ENCODE peak calls at places on chromosome 16, in ten cellular contexts. One of them, this sample, is unnamed.

GRCh38 chr16:88301886-88302285 is 80.9 kb upstream of the ZNF469 start:
- DNase-seq in GM20000: no peak
- DNase-seq in upper lobe of left lung: no peak
- DNase-seq in AG09309: no peak
- DNase-seq in fibroblast of mammary gland: no peak
- DNase-seq in Panc1: no peak
- DNase-seq in lung: no peak
- DNase-seq in foreskin fibroblast: no peak
- DNase-seq in choroid plexus epithelial cell: no peak
- DNase-seq in A673: no peak
- DNase-seq in this sample: no peak

GRCh38 chr16:65069090-65069489 is 52.8 kb downstream of the CDH11 start:
- DNase-seq in GM20000: no peak
- DNase-seq in upper lobe of left lung: no peak
- DNase-seq in AG09309: peak
- DNase-seq in fibroblast of mammary gland: peak
- DNase-seq in Panc1: no peak
- DNase-seq in lung: no peak
- DNase-seq in foreskin fibroblast: peak
- DNase-seq in choroid plexus epithelial cell: peak
- DNase-seq in A673: peak
- DNase-seq in this sample: no peak

GRCh38 chr16:4381935-4382794 is 10.5 kb downstream of the VASN start:
- DNase-seq in GM20000: no peak
- DNase-seq in upper lobe of left lung: no peak
- DNase-seq in AG09309: no peak
- DNase-seq in fibroblast of mammary gland: no peak
- DNase-seq in Panc1: no peak
- DNase-seq in lung: no peak
- DNase-seq in foreskin fibroblast: no peak
- DNase-seq in choroid plexus epithelial cell: no peak
- DNase-seq in A673: no peak
- DNase-seq in this sample: no peak

GRCh38 chr16:67277294-67277998 is 1.9 kb upstream of the PLEKHG4 start:
- DNase-seq in GM20000: no peak
- DNase-seq in upper lobe of left lung: peak
- DNase-seq in AG09309: peak
- DNase-seq in fibroblast of mammary gland: peak
- DNase-seq in Panc1: peak
- DNase-seq in lung: peak
- DNase-seq in foreskin fibroblast: peak
- DNase-seq in choroid plexus epithelial cell: peak
- DNase-seq in A673: no peak
- DNase-seq in this sample: no peak

GRCh38 chr16:3509470-3509928 is 8.7 kb downstream of the CLUAP1 start:
- DNase-seq in GM20000: no peak
- DNase-seq in upper lobe of left lung: no peak
- DNase-seq in AG09309: no peak
- DNase-seq in fibroblast of mammary gland: no peak
- DNase-seq in Panc1: no peak
- DNase-seq in lung: no peak
- DNase-seq in foreskin fibroblast: no peak
- DNase-seq in choroid plexus epithelial cell: peak
- DNase-seq in A673: no peak
- DNase-seq in this sample: no peak

GRCh38 chr16:49921791-49922456 is 66.0 kb upstream of the ZNF423 start:
- DNase-seq in GM20000: peak
- DNase-seq in upper lobe of left lung: peak
- DNase-seq in AG09309: no peak
- DNase-seq in fibroblast of mammary gland: peak
- DNase-seq in Panc1: peak
- DNase-seq in lung: peak
- DNase-seq in foreskin fibroblast: peak
- DNase-seq in choroid plexus epithelial cell: peak
- DNase-seq in A673: peak
- DNase-seq in this sample: no peak

GRCh38 chr16:84482951-84483881 is 21.2 kb downstream of the MEAK7 start:
- DNase-seq in GM20000: no peak
- DNase-seq in upper lobe of left lung: peak
- DNase-seq in AG09309: no peak
- DNase-seq in fibroblast of mammary gland: no peak
- DNase-seq in Panc1: no peak
- DNase-seq in lung: no peak
- DNase-seq in foreskin fibroblast: no peak
- DNase-seq in choroid plexus epithelial cell: no peak
- DNase-seq in A673: no peak
- DNase-seq in this sample: no peak

GRCh38 chr16:66370786-66371684 is 4.5 kb downstream of the CDH5 start:
- DNase-seq in GM20000: no peak
- DNase-seq in upper lobe of left lung: no peak
- DNase-seq in AG09309: no peak
- DNase-seq in fibroblast of mammary gland: no peak
- DNase-seq in Panc1: no peak
- DNase-seq in lung: no peak
- DNase-seq in foreskin fibroblast: no peak
- DNase-seq in choroid plexus epithelial cell: peak
- DNase-seq in A673: no peak
- DNase-seq in this sample: peak

GRCh38 chr16:11380836-11381235 is 35.6 kb downstream of the RMI2 start:
- DNase-seq in GM20000: no peak
- DNase-seq in upper lobe of left lung: no peak
- DNase-seq in AG09309: no peak
- DNase-seq in fibroblast of mammary gland: no peak
- DNase-seq in Panc1: no peak
- DNase-seq in lung: no peak
- DNase-seq in foreskin fibroblast: no peak
- DNase-seq in choroid plexus epithelial cell: no peak
- DNase-seq in A673: no peak
- DNase-seq in this sample: no peak

GRCh38 chr16:66857437-66857836 is 13.2 kb downstream of the CA7 start:
- DNase-seq in GM20000: no peak
- DNase-seq in upper lobe of left lung: no peak
- DNase-seq in AG09309: no peak
- DNase-seq in fibroblast of mammary gland: no peak
- DNase-seq in Panc1: no peak
- DNase-seq in lung: no peak
- DNase-seq in foreskin fibroblast: no peak
- DNase-seq in choroid plexus epithelial cell: no peak
- DNase-seq in A673: no peak
- DNase-seq in this sample: no peak

GRCh38 chr16:24700549-24701392 is 28.7 kb upstream of the TNRC6A start:
- DNase-seq in GM20000: no peak
- DNase-seq in upper lobe of left lung: peak
- DNase-seq in AG09309: peak
- DNase-seq in fibroblast of mammary gland: peak
- DNase-seq in Panc1: peak
- DNase-seq in lung: peak
- DNase-seq in foreskin fibroblast: peak
- DNase-seq in choroid plexus epithelial cell: peak
- DNase-seq in A673: peak
- DNase-seq in this sample: no peak

GRCh38 chr16:67027046-67027445 is 1.9 kb upstream of the CBFB start:
- DNase-seq in GM20000: no peak
- DNase-seq in upper lobe of left lung: peak
- DNase-seq in AG09309: no peak
- DNase-seq in fibroblast of mammary gland: no peak
- DNase-seq in Panc1: no peak
- DNase-seq in lung: no peak
- DNase-seq in foreskin fibroblast: no peak
- DNase-seq in choroid plexus epithelial cell: no peak
- DNase-seq in A673: no peak
- DNase-seq in this sample: no peak

GRCh38 chr16:88951989-88952388 is 25.0 kb downstream of the CBFA2T3 start:
- DNase-seq in GM20000: no peak
- DNase-seq in upper lobe of left lung: no peak
- DNase-seq in AG09309: no peak
- DNase-seq in fibroblast of mammary gland: no peak
- DNase-seq in Panc1: no peak
- DNase-seq in lung: no peak
- DNase-seq in foreskin fibroblast: no peak
- DNase-seq in choroid plexus epithelial cell: no peak
- DNase-seq in A673: no peak
- DNase-seq in this sample: no peak

GRCh38 chr16:87054856-87055255 is 262.3 kb downstream of the C16orf95 start:
- DNase-seq in GM20000: no peak
- DNase-seq in upper lobe of left lung: no peak
- DNase-seq in AG09309: no peak
- DNase-seq in fibroblast of mammary gland: no peak
- DNase-seq in Panc1: no peak
- DNase-seq in lung: no peak
- DNase-seq in foreskin fibroblast: no peak
- DNase-seq in choroid plexus epithelial cell: no peak
- DNase-seq in A673: no peak
- DNase-seq in this sample: no peak

GRCh38 chr16:87051526-87052320 is 265.5 kb downstream of the C16orf95 start:
- DNase-seq in GM20000: no peak
- DNase-seq in upper lobe of left lung: no peak
- DNase-seq in AG09309: no peak
- DNase-seq in fibroblast of mammary gland: no peak
- DNase-seq in Panc1: no peak
- DNase-seq in lung: no peak
- DNase-seq in foreskin fibroblast: no peak
- DNase-seq in choroid plexus epithelial cell: no peak
- DNase-seq in A673: no peak
- DNase-seq in this sample: no peak

GRCh38 chr16:87054154-87054553 is 263.0 kb downstream of the C16orf95 start:
- DNase-seq in GM20000: no peak
- DNase-seq in upper lobe of left lung: no peak
- DNase-seq in AG09309: no peak
- DNase-seq in fibroblast of mammary gland: no peak
- DNase-seq in Panc1: no peak
- DNase-seq in lung: no peak
- DNase-seq in foreskin fibroblast: no peak
- DNase-seq in choroid plexus epithelial cell: no peak
- DNase-seq in A673: no peak
- DNase-seq in this sample: no peak

GRCh38 chr16:87052506-87052905 is 264.7 kb downstream of the C16orf95 start:
- DNase-seq in GM20000: no peak
- DNase-seq in upper lobe of left lung: no peak
- DNase-seq in AG09309: no peak
- DNase-seq in fibroblast of mammary gland: no peak
- DNase-seq in Panc1: no peak
- DNase-seq in lung: no peak
- DNase-seq in foreskin fibroblast: no peak
- DNase-seq in choroid plexus epithelial cell: no peak
- DNase-seq in A673: no peak
- DNase-seq in this sample: no peak

GRCh38 chr16:87053016-87053982 is 263.9 kb downstream of the C16orf95 start:
- DNase-seq in GM20000: no peak
- DNase-seq in upper lobe of left lung: no peak
- DNase-seq in AG09309: no peak
- DNase-seq in fibroblast of mammary gland: no peak
- DNase-seq in Panc1: no peak
- DNase-seq in lung: no peak
- DNase-seq in foreskin fibroblast: no peak
- DNase-seq in choroid plexus epithelial cell: no peak
- DNase-seq in A673: no peak
- DNase-seq in this sample: no peak
- TF ChIP-seq CTCF in GM20000: no peak
- TF ChIP-seq CTCF in upper lobe of left lung: no peak
- TF ChIP-seq CTCF in AG09309: peak
- TF ChIP-seq CTCF in fibroblast of mammary gland: no peak
- TF ChIP-seq CTCF in Panc1: no peak
- TF ChIP-seq CTCF in lung: no peak
- TF ChIP-seq CTCF in foreskin fibroblast: no peak
- TF ChIP-seq CTCF in choroid plexus epithelial cell: peak
- TF ChIP-seq CTCF in A673: no peak
- TF ChIP-seq CTCF in this sample: peak

GRCh38 chr16:69647020-69647419 is 79.3 kb downstream of the NQO1 start:
- DNase-seq in GM20000: no peak
- DNase-seq in upper lobe of left lung: no peak
- DNase-seq in AG09309: no peak
- DNase-seq in fibroblast of mammary gland: no peak
- DNase-seq in Panc1: no peak
- DNase-seq in lung: no peak
- DNase-seq in foreskin fibroblast: no peak
- DNase-seq in choroid plexus epithelial cell: no peak
- DNase-seq in A673: no peak
- DNase-seq in this sample: no peak
- TF ChIP-seq CTCF in GM20000: no peak
- TF ChIP-seq CTCF in upper lobe of left lung: no peak
- TF ChIP-seq CTCF in AG09309: no peak
- TF ChIP-seq CTCF in fibroblast of mammary gland: no peak
- TF ChIP-seq CTCF in Panc1: no peak
- TF ChIP-seq CTCF in lung: no peak
- TF ChIP-seq CTCF in foreskin fibroblast: no peak
- TF ChIP-seq CTCF in choroid plexus epithelial cell: no peak
- TF ChIP-seq CTCF in A673: no peak
- TF ChIP-seq CTCF in this sample: no peak

GRCh38 chr16:26645629-26646028 is 421.1 kb upstream of the C16orf82 start:
- DNase-seq in GM20000: no peak
- DNase-seq in upper lobe of left lung: no peak
- DNase-seq in AG09309: no peak
- DNase-seq in fibroblast of mammary gland: no peak
- DNase-seq in Panc1: no peak
- DNase-seq in lung: no peak
- DNase-seq in foreskin fibroblast: no peak
- DNase-seq in choroid plexus epithelial cell: peak
- DNase-seq in A673: peak
- DNase-seq in this sample: no peak
- TF ChIP-seq CTCF in GM20000: no peak
- TF ChIP-seq CTCF in upper lobe of left lung: no peak
- TF ChIP-seq CTCF in AG09309: no peak
- TF ChIP-seq CTCF in fibroblast of mammary gland: no peak
- TF ChIP-seq CTCF in Panc1: peak
- TF ChIP-seq CTCF in lung: no peak
- TF ChIP-seq CTCF in foreskin fibroblast: no peak
- TF ChIP-seq CTCF in choroid plexus epithelial cell: peak
- TF ChIP-seq CTCF in A673: peak
- TF ChIP-seq CTCF in this sample: no peak

DNA sequence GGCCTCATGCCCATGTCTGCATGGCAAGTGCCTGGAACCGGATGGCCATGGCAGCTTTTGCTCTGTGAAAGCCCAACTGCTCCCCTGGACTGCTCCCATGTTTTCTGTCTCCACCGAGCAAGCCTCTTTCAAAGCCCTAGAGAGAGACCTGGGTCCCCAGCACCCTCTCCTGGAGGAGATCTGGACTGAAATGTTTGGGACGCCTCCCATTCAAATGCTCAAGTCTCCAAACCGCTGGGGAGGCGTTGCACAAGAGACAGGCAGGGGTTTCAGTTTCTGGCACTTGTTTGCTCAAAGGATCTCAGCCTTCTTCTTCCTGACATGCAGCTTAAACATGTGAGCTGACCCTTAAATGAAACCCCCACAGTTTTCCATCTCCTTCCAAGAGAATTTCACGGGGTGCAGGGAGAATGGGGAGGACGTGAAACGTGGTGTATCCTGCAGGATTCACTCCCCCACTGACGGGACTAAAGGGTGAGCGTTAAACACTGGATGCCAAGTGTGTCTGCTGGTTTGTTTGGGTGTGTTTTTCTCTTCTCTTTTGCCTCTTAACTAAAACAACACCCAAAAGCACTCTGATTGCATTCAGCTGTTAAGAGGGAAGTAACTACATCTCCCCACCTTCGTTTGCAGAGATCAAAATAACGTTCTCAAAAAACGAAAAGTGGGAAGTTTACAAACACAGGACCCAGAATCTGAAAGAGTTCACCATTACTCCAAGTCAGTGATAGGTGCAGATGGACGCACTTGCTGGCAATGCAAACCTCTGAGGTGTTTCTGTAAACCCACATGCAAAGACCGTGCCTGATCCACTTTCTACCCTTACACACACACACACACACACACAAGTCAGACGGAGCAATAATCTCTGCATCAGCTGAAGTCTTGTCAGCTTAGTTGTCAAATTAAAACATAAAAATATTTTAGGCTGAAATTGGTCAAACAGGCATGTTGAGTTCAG is 256.9 kb downstream of the C16orf95 start:
- DNase-seq in GM20000: peak
- DNase-seq in upper lobe of left lung: no peak
- DNase-seq in AG09309: no peak
- DNase-seq in fibroblast of mammary gland: peak
- DNase-seq in Panc1: no peak
- DNase-seq in lung: no peak
- DNase-seq in foreskin fibroblast: peak
- DNase-seq in choroid plexus epithelial cell: peak
- DNase-seq in A673: peak
- DNase-seq in this sample: no peak
- TF ChIP-seq CTCF in GM20000: no peak
- TF ChIP-seq CTCF in upper lobe of left lung: no peak
- TF ChIP-seq CTCF in AG09309: peak
- TF ChIP-seq CTCF in fibroblast of mammary gland: peak
- TF ChIP-seq CTCF in Panc1: peak
- TF ChIP-seq CTCF in lung: no peak
- TF ChIP-seq CTCF in foreskin fibroblast: no peak
- TF ChIP-seq CTCF in choroid plexus epithelial cell: peak
- TF ChIP-seq CTCF in A673: no peak
- TF ChIP-seq CTCF in this sample: no peak